ENCODE peak calls at places on chromosomes 16 and 17, in six cellular contexts. V is GM12891, J is K562, O is GM12878, M is H1, F is HepG2. S is an unnamed sample.
A peak's percentile ranks its signal among the peaks of the same experiment; 100 is the strongest.

GRCh38 chr17:50835563-50836231 is at the start of gene WFIKKN2:
- DNase-seq in J (no peak), F (no peak), M (no peak), O (no peak), V (no peak), S (no peak)

GRCh38 chr16:54446639-54447038 is 160.1 kb upstream of the IRX3 start:
- DNase-seq in J (no peak), V (no peak), M (no peak), O (no peak), F (no peak), S (no peak)

GRCh38 chr17:7330099-7331015 is 1.2 kb upstream of the NEURL4 start:
- DNase-seq in O (no peak), V (peak; percentile 84), J (peak; percentile 80), F (peak; percentile 76), M (peak; percentile 92), S (peak; percentile 89)

GRCh38 chr17:32241521-32242094 is 24.0 kb upstream of the RHBDL3 start:
- DNase-seq in O (no peak), V (no peak), J (no peak), M (no peak), F (no peak), S (no peak)

GRCh38 chr16:13110124-13110796 is 208.9 kb downstream of the SHISA9 start:
- DNase-seq in F (peak; percentile 99), J (no peak), V (no peak), O (no peak), M (no peak), S (no peak)

GRCh38 chr16:2775765-2776499 is 1.1 kb downstream of the ELOB start:
- DNase-seq in O (no peak), F (no peak), M (no peak), J (no peak), V (no peak), S (no peak)

GRCh38 chr17:76537288-76537577 is 276 bp downstream of the CYGB start:
- DNase-seq in M (peak; percentile 73), V (no peak), J (no peak), O (no peak), F (no peak), S (peak; percentile 33)

GRCh38 chr17:46175891-46176290 is 17.3 kb downstream of the KANSL1 start:
- DNase-seq in J (no peak), M (no peak), V (no peak), O (no peak), F (no peak), S (no peak)

GRCh38 chr16:22323998-22324786 is 27.0 kb downstream of the POLR3E start:
- DNase-seq in F (no peak), V (no peak), O (no peak), J (no peak), M (no peak), S (no peak)

GRCh38 chr16:85140455-85141012 is 28.3 kb upstream of the CIBAR2 start:
- DNase-seq in M (no peak), J (no peak), V (no peak), F (no peak), O (no peak), S (no peak)

GRCh38 chr16:15701975-15702970 is 52.2 kb downstream of the NDE1 start:
- DNase-seq in J (no peak), V (no peak), F (no peak), M (no peak), O (no peak), S (no peak)

GRCh38 chr17:51445934-51446333 is 185.6 kb downstream of the UTP18 start:
- DNase-seq in O (no peak), F (no peak), V (no peak), J (no peak), M (no peak), S (no peak)

GRCh38 chr17:48002920-48003685 is 32.2 kb downstream of the CDK5RAP3 start:
- DNase-seq in M (peak; percentile 70), O (no peak), J (no peak), V (no peak), F (no peak), S (no peak)

GRCh38 chr17:48003686-48004120 is 32.8 kb downstream of the CDK5RAP3 start:
- DNase-seq in M (no peak), F (no peak), J (no peak), V (no peak), O (no peak), S (no peak)

GRCh38 chr17:47999612-48000011 is 28.7 kb downstream of the CDK5RAP3 start:
- DNase-seq in V (no peak), M (no peak), J (no peak), F (no peak), O (no peak), S (no peak)

GRCh38 chr17:48002208-48002919 is 31.5 kb downstream of the CDK5RAP3 start:
- DNase-seq in J (peak; percentile 47), V (no peak), O (peak; percentile 75), F (peak; percentile 50), M (no peak), S (no peak)

DNA sequence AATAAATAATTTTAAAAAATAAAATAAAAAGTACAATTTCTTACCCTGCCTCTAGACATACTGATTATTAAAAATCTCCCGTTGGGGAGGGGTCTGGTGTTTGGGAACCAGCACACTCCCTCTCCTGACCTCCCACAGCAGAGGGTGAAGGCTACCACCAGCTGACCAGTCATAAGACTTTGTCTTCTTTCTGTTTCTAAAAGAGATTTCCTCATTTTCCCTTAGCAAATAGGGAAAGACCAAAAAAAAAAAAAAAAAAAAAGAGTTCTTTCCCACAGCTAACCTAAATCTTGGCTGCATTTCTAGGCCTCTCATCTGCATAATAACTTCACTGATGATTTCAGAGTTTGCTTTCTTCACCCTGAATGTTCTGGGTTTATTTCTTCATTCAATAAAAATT is 30.3 kb downstream of the CDK5RAP3 start:
- DNase-seq in V (no peak), M (no peak), F (no peak), O (no peak), J (no peak), S (no peak)
- TF ChIP-seq TAF1 in V (no peak), M (no peak), F (no peak), O (no peak), J (no peak), S (no peak)

GRCh38 chr17:28901866-28902818 is 737 bp downstream of the DHRS13 start:
- DNase-seq in M (no peak), F (no peak), O (no peak), J (peak; percentile 80), V (no peak), S (no peak)
- TF ChIP-seq POLR2A in M (no peak), F (no peak), O (no peak), J (peak; percentile 52), V (no peak), S (no peak)

GRCh38 chr17:676060-676745 is 38.4 kb downstream of the VPS53 start:
- DNase-seq in J (no peak), F (no peak), O (no peak), M (no peak), V (no peak), S (no peak)
- TF ChIP-seq POLR2AphosphoS5 in J (no peak), F (no peak), O (no peak), M (no peak), V (no peak), S (no peak)

GRCh38 chr16:51034481-51035109 is 116.5 kb downstream of the SALL1 start:
- DNase-seq in J (no peak), O (no peak), F (no peak), V (no peak), M (no peak), S (no peak)
- TF ChIP-seq TAF1 in J (no peak), O (no peak), F (no peak), V (no peak), M (no peak), S (no peak)

DNA sequence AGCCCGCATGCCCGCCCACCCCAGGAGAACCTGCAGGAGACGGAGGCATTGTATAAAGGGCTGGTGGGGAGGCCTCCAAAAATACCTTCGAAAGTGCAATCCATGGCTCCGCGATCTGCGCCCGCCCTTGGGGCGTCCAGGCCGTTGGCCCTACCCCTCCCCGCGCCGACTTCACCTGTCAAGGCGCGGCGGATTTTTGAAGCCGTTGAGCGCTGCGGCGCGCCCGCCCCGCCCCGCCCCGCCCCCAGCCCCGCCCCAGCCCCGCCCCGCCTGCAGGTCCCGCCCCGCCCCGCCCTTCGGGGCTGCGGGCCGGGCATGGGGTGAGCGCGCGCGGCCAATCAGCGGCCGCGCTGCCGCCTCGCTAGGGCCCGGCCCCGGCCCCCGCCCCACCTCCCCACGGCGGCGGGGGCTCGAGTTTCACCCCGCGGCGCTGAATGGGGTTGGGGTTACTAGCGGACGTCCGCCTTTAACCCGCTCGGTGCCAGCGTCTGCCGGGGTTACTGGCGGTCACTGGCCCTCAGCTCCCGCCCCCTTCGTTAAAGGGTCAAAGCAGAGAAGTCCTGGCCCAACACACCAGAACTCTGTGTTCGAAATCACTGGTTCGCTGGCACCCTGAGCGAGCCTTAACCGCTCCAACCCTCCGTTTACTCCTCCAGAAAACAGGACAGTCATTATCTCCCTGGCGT is 13.2 kb downstream of the SREBF1 start:
- DNase-seq in J (peak; percentile 94), M (peak; percentile 93), V (peak; percentile 99), O (no peak), F (peak; percentile 81), S (peak; percentile 100)
- TF ChIP-seq POLR2A in J (no peak), M (no peak), V (no peak), O (peak; percentile 50), F (peak; percentile 60), S (peak; percentile 35)

GRCh38 chr16:24700549-24701392 is 28.7 kb upstream of the TNRC6A start:
- DNase-seq in M (no peak), V (no peak), J (peak; percentile 22), F (peak; percentile 60), O (no peak), S (no peak)
- TF ChIP-seq POLR2AphosphoS5 in M (no peak), V (no peak), J (no peak), F (no peak), O (no peak), S (no peak)

S was measured in GM12892.